ENCODE peak calls at places on chromosome 3, in four cellular contexts. L is globus pallidus, Q is mesothelial cell of epicardium, T is heart left ventricle. A is an unnamed sample.

GRCh38 chr3:141425523-141426233 is 57.4 kb downstream of the ZBTB38 start:
- DNase-seq in Q (peak), L (no peak), T (no peak), A (no peak)

GRCh38 chr3:169863458-169863899 is 6.3 kb downstream of the LRRC31 start:
- DNase-seq in T (peak), Q (peak), L (peak), A (no peak)

GRCh38 chr3:42839616-42840015 is 30.4 kb downstream of the ACKR2 start:
- DNase-seq in T (no peak), Q (no peak), L (peak), A (no peak)

GRCh38 chr3:16768956-16769355 is 115.8 kb upstream of the PLCL2 start:
- DNase-seq in Q (no peak), L (no peak), T (no peak), A (no peak)

GRCh38 chr3:29618395-29619291 is 337.8 kb downstream of the RBMS3 start:
- DNase-seq in T (no peak), L (peak), Q (no peak), A (no peak)

GRCh38 chr3:50211930-50212329 is 6.9 kb downstream of the SLC38A3 start:
- DNase-seq in Q (no peak), T (no peak), L (no peak), A (no peak)

GRCh38 chr3:174700736-174701135 is 158.4 kb upstream of the NAALADL2 start:
- DNase-seq in L (no peak), Q (no peak), T (no peak), A (no peak)

GRCh38 chr3:125032100-125032643 is 23.6 kb downstream of the HEG1 start:
- DNase-seq in T (no peak), Q (no peak), L (no peak), A (no peak)

GRCh38 chr3:17307482-17307881 is 422.7 kb downstream of the PLCL2 start:
- DNase-seq in Q (no peak), L (no peak), T (no peak), A (no peak)

GRCh38 chr3:61894988-61895935 is 333.9 kb downstream of the PTPRG start:
- DNase-seq in T (peak), L (peak), Q (peak), A (no peak)

GRCh38 chr3:47641739-47642138 is 63.1 kb upstream of the CSPG5 start:
- DNase-seq in Q (no peak), T (no peak), L (no peak), A (no peak)

GRCh38 chr3:151419806-151420205 is 35.3 kb upstream of the P2RY12 start:
- DNase-seq in L (no peak), Q (no peak), T (no peak), A (no peak)

GRCh38 chr3:29335921-29336320 is 55.0 kb downstream of the RBMS3 start:
- DNase-seq in T (no peak), L (no peak), Q (no peak), A (no peak)

GRCh38 chr3:100581650-100582049 is 27.8 kb upstream of the ADGRG7 start:
- DNase-seq in T (no peak), Q (no peak), L (no peak), A (no peak)

GRCh38 chr3:89787485-89787884 is 680.1 kb downstream of the EPHA3 start:
- DNase-seq in Q (no peak), L (no peak), T (no peak), A (no peak)

GRCh38 chr3:64214002-64214696 is 11.1 kb downstream of the PRICKLE2 start:
- DNase-seq in T (peak), Q (peak), L (no peak), A (no peak)

GRCh38 chr3:15512173-15512572 is 9.3 kb downstream of the COLQ start:
- DNase-seq in T (peak), L (peak), Q (no peak), A (no peak)

GRCh38 chr3:177977381-177978158 is 558.7 kb upstream of the KCNMB2 start:
- DNase-seq in Q (no peak), L (no peak), T (no peak), A (no peak)

GRCh38 chr3:186025161-186025560 is 83.7 kb downstream of the ETV5 start:
- DNase-seq in Q (no peak), L (no peak), T (no peak), A (no peak)

GRCh38 chr3:52934626-52935530 is 37.5 kb upstream of the STIMATE start:
- DNase-seq in T (peak), L (peak), Q (no peak), A (no peak)

GRCh38 chr3:72903004-72903403 is 15.2 kb downstream of the GXYLT2 start:
- DNase-seq in L (no peak), Q (no peak), T (no peak), A (no peak)

GRCh38 chr3:109336272-109336957 is 931 bp downstream of the DPPA4 start:
- DNase-seq in T (no peak), Q (peak), L (no peak), A (no peak)

GRCh38 chr3:177770821-177771220 is 573.5 kb upstream of the TBL1XR1 start:
- DNase-seq in L (no peak), Q (no peak), T (no peak), A (no peak)

GRCh38 chr3:12750223-12750622 is 8.8 kb downstream of the TMEM40 start:
- DNase-seq in T (peak), L (no peak), Q (no peak), A (no peak)

GRCh38 chr3:22315925-22316324 is 564.9 kb upstream of the ZNF385D start:
- DNase-seq in L (no peak), Q (no peak), T (no peak), A (no peak)

GRCh38 chr3:65093641-65094040 is 405.8 kb upstream of the ADAMTS9 start:
- DNase-seq in Q (no peak), L (no peak), T (no peak), A (no peak)

GRCh38 chr3:58647661-58648141 is 18.9 kb downstream of the FAM3D start:
- DNase-seq in L (no peak), T (no peak), Q (no peak), A (no peak)

GRCh38 chr3:187623285-187623814 is 46.8 kb downstream of the SST start:
- DNase-seq in Q (no peak), L (no peak), T (no peak), A (peak)

A was measured in GOT3.